ENCODE peak calls at places on chromosome 3, in nine cellular contexts. J is stomach, E is AG04450, L is pancreas, M is fibroblast of lung, V is psoas muscle, G is H9, H is thoracic aorta, W is kidney epithelial cell. I is an unnamed sample.
A peak's percentile ranks its signal among the peaks of the same experiment; 100 is the strongest.

GRCh38 chr3:133895208-133896001 is at the start of gene RAB6B:
- DNase-seq in H (no peak), E (no peak), M (peak; percentile 23), V (peak; percentile 44), W (no peak), J (no peak), G (peak; percentile 64), L (peak; percentile 84), I (peak; percentile 39)

GRCh38 chr3:45464336-45464809 is 76.0 kb downstream of the LARS2 start:
- DNase-seq in H (no peak), L (no peak), E (no peak), W (no peak), M (peak; percentile 43), V (no peak), J (no peak), G (peak; percentile 64), I (no peak)

GRCh38 chr3:36597422-36597821 is 166.9 kb downstream of the DCLK3 start:
- DNase-seq in J (no peak), W (peak; percentile 14), H (no peak), G (no peak), L (no peak), E (no peak), V (no peak), M (no peak), I (peak; percentile 90)

GRCh38 chr3:70631716-70632307 is 319.4 kb upstream of the MDFIC2 start:
- DNase-seq in V (no peak), J (no peak), W (no peak), L (no peak), G (peak; percentile 72), H (no peak), M (no peak), E (no peak), I (no peak)

GRCh38 chr3:149706905-149707304 is 45.4 kb downstream of the COMMD2 start:
- DNase-seq in W (no peak), G (peak; percentile 37), M (peak; percentile 86), J (no peak), E (peak; percentile 36), V (no peak), L (no peak), H (no peak), I (no peak)

GRCh38 chr3:60226907-60227306 is 1024.3 kb downstream of the FHIT start:
- DNase-seq in H (no peak), V (no peak), E (no peak), J (no peak), L (no peak), M (no peak), W (peak; percentile 32), G (no peak), I (no peak)

GRCh38 chr3:14879161-14879888 is 60.6 kb downstream of the FGD5 start:
- DNase-seq in H (no peak), V (peak; percentile 19), J (no peak), W (no peak), E (no peak), G (peak; percentile 38), L (no peak), M (peak; percentile 6), I (no peak)

GRCh38 chr3:67947808-67948508 is 293.5 kb upstream of the SUCLG2 start:
- DNase-seq in W (no peak), M (no peak), G (peak; percentile 91), H (no peak), E (no peak), L (peak; percentile 24), J (no peak), V (no peak), I (no peak)

GRCh38 chr3:106457278-106458210 is 588.7 kb upstream of the CBLB start:
- DNase-seq in G (no peak), E (peak; percentile 60), W (peak; percentile 77), L (no peak), V (peak; percentile 57), H (no peak), M (peak; percentile 87), J (no peak), I (peak; percentile 86)

GRCh38 chr3:179653777-179654117 is 907 bp downstream of the USP13 start:
- DNase-seq in E (no peak), L (no peak), M (no peak), V (no peak), H (no peak), G (no peak), J (no peak), W (no peak), I (no peak)

GRCh38 chr3:101036213-101036618 is 43.0 kb upstream of the ABI3BP start:
- DNase-seq in H (no peak), L (no peak), J (no peak), V (peak; percentile 21), M (peak; percentile 90), E (peak; percentile 88), W (peak; percentile 93), G (peak; percentile 30), I (peak; percentile 95)

GRCh38 chr3:42495393-42495792 is 7.0 kb upstream of the VIPR1 start:
- DNase-seq in L (no peak), V (no peak), E (no peak), M (no peak), W (no peak), G (peak; percentile 5), J (no peak), H (no peak), I (no peak)

GRCh38 chr3:85161544-85161943 is 202.8 kb downstream of the CADM2 start:
- DNase-seq in M (no peak), J (no peak), H (no peak), E (no peak), V (no peak), L (no peak), G (no peak), W (no peak), I (peak; percentile 93)

GRCh38 chr3:196684548-196685407 is 27.3 kb downstream of the CEP19 start:
- DNase-seq in V (peak; percentile 46), L (no peak), H (no peak), E (peak; percentile 7), J (peak; percentile 64), M (peak; percentile 61), W (no peak), G (peak; percentile 57), I (peak; percentile 53)

GRCh38 chr3:127535901-127536817 is 54.4 kb downstream of the TPRA1 start:
- DNase-seq in V (no peak), M (no peak), J (peak; percentile 58), L (peak; percentile 69), H (no peak), G (no peak), E (no peak), W (no peak), I (no peak)

GRCh38 chr3:127532561-127533203 is 57.9 kb downstream of the TPRA1 start:
- DNase-seq in G (no peak), E (no peak), L (no peak), J (no peak), V (no peak), W (no peak), H (no peak), M (no peak), I (no peak)

GRCh38 chr3:127534564-127534963 is 56.0 kb downstream of the TPRA1 start:
- DNase-seq in E (no peak), L (no peak), H (no peak), W (no peak), J (no peak), G (no peak), V (no peak), M (no peak), I (no peak)

GRCh38 chr3:127535106-127535785 is 55.3 kb downstream of the TPRA1 start:
- DNase-seq in G (no peak), W (no peak), M (no peak), J (no peak), L (no peak), H (no peak), E (no peak), V (no peak), I (no peak)

GRCh38 chr3:127534161-127534451 is 56.4 kb downstream of the TPRA1 start:
- DNase-seq in M (no peak), G (no peak), W (no peak), L (no peak), H (no peak), V (no peak), J (no peak), E (no peak), I (no peak)
- TF ChIP-seq CTCF in M (no peak), G (no peak), W (no peak), L (no peak), H (no peak), V (no peak), J (no peak), E (no peak), I (no peak)

GRCh38 chr3:108234387-108234957 is 12.2 kb upstream of the IFT57 start:
- DNase-seq in G (no peak), J (no peak), L (no peak), E (no peak), V (no peak), W (no peak), H (no peak), M (no peak), I (no peak)
- TF ChIP-seq CTCF in G (no peak), J (no peak), L (no peak), E (no peak), V (no peak), W (no peak), H (no peak), M (no peak), I (no peak)

DNA sequence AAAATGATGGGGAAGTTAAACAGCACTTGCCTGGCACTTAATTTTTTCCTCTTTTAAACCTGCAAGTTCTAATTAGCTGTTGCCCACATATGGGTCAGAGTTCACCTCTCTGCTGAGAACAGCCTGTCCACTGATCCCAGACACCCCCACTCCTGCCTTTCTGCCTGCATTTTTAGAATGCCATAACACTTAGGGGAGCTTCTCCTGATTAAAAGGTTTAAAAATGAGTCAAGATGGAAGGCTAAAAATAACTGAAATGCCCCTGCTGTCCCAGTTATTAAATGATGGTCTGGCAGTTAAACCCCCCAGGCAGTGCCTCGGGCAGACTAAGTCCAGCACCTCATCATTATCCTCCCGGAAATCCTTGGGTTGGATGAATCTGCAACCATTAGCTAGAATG is 913.6 kb upstream of the ARPP21 start:
- DNase-seq in W (no peak), E (no peak), G (no peak), L (no peak), V (no peak), H (no peak), J (no peak), M (no peak), I (no peak)
- TF ChIP-seq CTCF in W (no peak), E (no peak), G (no peak), L (no peak), V (no peak), H (no peak), J (no peak), M (no peak), I (no peak)

DNA sequence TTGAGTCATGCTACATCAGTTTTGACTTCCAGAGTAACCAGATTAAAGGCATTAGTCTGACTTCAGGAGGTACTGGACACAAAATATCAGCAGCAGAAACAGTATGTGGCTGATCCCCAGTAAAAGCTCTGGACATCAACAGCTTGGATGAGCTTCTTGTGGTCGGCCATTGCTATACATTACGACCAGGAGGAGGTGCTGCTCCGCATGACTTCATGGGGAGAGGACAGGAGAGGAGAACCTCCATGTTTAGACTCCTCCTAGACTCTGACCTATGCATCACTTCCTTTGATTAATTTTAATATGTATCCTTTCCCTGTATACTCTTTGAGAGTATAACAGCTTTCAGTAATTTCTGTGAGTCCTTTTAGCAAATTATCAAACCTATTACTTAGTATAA is 285.6 kb upstream of the ARHGEF26 start:
- DNase-seq in M (no peak), G (peak; percentile 38), H (no peak), E (no peak), L (no peak), W (no peak), V (no peak), J (no peak), I (no peak)
- TF ChIP-seq CTCF in M (no peak), G (peak; percentile 54), H (no peak), E (no peak), L (no peak), W (no peak), V (no peak), J (no peak), I (no peak)

GRCh38 chr3:104596551-104596950 is 770.2 kb upstream of the ALCAM start:
- DNase-seq in E (peak; percentile 33), J (no peak), W (peak; percentile 34), V (no peak), H (no peak), G (peak; percentile 29), L (no peak), M (peak; percentile 68), I (peak; percentile 74)
- TF ChIP-seq CTCF in E (peak; percentile 64), J (peak; percentile 51), W (peak; percentile 67), V (no peak), H (peak; percentile 29), G (peak; percentile 72), L (peak; percentile 38), M (peak; percentile 55), I (peak; percentile 75)

I was measured in epithelial cell of esophagus.